ENCODE peak calls at places on chromosome 12, in nine cellular contexts. One of them, this sample, is unnamed.

GRCh38 chr12:61713121-61713520 is 547.1 kb upstream of the USP15 start:
- DNase-seq in HL-60: no peak
- DNase-seq in K562: no peak
- DNase-seq in brain microvascular endothelial cell: no peak
- DNase-seq in mammary epithelial cell: no peak
- DNase-seq in MM.1S: no peak
- DNase-seq in thoracic aorta: no peak
- DNase-seq in pancreas: no peak
- DNase-seq in right cardiac atrium: no peak
- DNase-seq in this sample: no peak

GRCh38 chr12:66103011-66103913 is 27.3 kb downstream of the LLPH start:
- DNase-seq in thoracic aorta: no peak
- DNase-seq in right cardiac atrium: no peak
- DNase-seq in K562: no peak
- DNase-seq in HL-60: no peak
- DNase-seq in brain microvascular endothelial cell: no peak
- DNase-seq in mammary epithelial cell: no peak
- DNase-seq in MM.1S: no peak
- DNase-seq in pancreas: no peak
- DNase-seq in this sample: no peak

GRCh38 chr12:15830538-15830937 is 41.4 kb upstream of the EPS8 start:
- DNase-seq in K562: no peak
- DNase-seq in pancreas: no peak
- DNase-seq in right cardiac atrium: no peak
- DNase-seq in HL-60: no peak
- DNase-seq in mammary epithelial cell: no peak
- DNase-seq in thoracic aorta: no peak
- DNase-seq in brain microvascular endothelial cell: peak; percentile 85
- DNase-seq in MM.1S: no peak
- DNase-seq in this sample: no peak

GRCh38 chr12:65867428-65867827 is 43.1 kb downstream of the HMGA2 start:
- DNase-seq in MM.1S: no peak
- DNase-seq in brain microvascular endothelial cell: peak; percentile 68
- DNase-seq in mammary epithelial cell: peak; percentile 76
- DNase-seq in right cardiac atrium: no peak
- DNase-seq in pancreas: no peak
- DNase-seq in K562: no peak
- DNase-seq in HL-60: no peak
- DNase-seq in thoracic aorta: no peak
- DNase-seq in this sample: no peak

GRCh38 chr12:26340649-26341048 is 145.3 kb downstream of the SSPN start:
- DNase-seq in HL-60: peak; percentile 84
- DNase-seq in thoracic aorta: no peak
- DNase-seq in K562: no peak
- DNase-seq in MM.1S: no peak
- DNase-seq in mammary epithelial cell: no peak
- DNase-seq in brain microvascular endothelial cell: no peak
- DNase-seq in right cardiac atrium: peak; percentile 43
- DNase-seq in pancreas: no peak
- DNase-seq in this sample: peak; percentile 39

GRCh38 chr12:4271433-4272013 is 2.0 kb upstream of the CCND2 start:
- DNase-seq in brain microvascular endothelial cell: no peak
- DNase-seq in K562: no peak
- DNase-seq in thoracic aorta: no peak
- DNase-seq in MM.1S: peak; percentile 59
- DNase-seq in HL-60: peak; percentile 21
- DNase-seq in pancreas: peak; percentile 75
- DNase-seq in right cardiac atrium: no peak
- DNase-seq in mammary epithelial cell: no peak
- DNase-seq in this sample: no peak

GRCh38 chr12:112252184-112252583 is 126.8 kb downstream of the TRAFD1 start:
- DNase-seq in right cardiac atrium: no peak
- DNase-seq in thoracic aorta: no peak
- DNase-seq in HL-60: no peak
- DNase-seq in mammary epithelial cell: peak; percentile 22
- DNase-seq in MM.1S: no peak
- DNase-seq in K562: no peak
- DNase-seq in pancreas: no peak
- DNase-seq in brain microvascular endothelial cell: peak; percentile 25
- DNase-seq in this sample: no peak

GRCh38 chr12:47281667-47282171 is 202.0 kb upstream of the AMIGO2 start:
- DNase-seq in brain microvascular endothelial cell: peak; percentile 70
- DNase-seq in mammary epithelial cell: peak; percentile 71
- DNase-seq in HL-60: no peak
- DNase-seq in K562: peak; percentile 72
- DNase-seq in right cardiac atrium: peak; percentile 52
- DNase-seq in pancreas: no peak
- DNase-seq in MM.1S: no peak
- DNase-seq in thoracic aorta: no peak
- DNase-seq in this sample: no peak

GRCh38 chr12:92362785-92363184 is 217.1 kb upstream of the BTG1 start:
- DNase-seq in brain microvascular endothelial cell: no peak
- DNase-seq in HL-60: no peak
- DNase-seq in thoracic aorta: no peak
- DNase-seq in pancreas: no peak
- DNase-seq in mammary epithelial cell: no peak
- DNase-seq in K562: no peak
- DNase-seq in right cardiac atrium: no peak
- DNase-seq in MM.1S: peak; percentile 89
- DNase-seq in this sample: peak; percentile 70

GRCh38 chr12:92363295-92364146 is 217.9 kb upstream of the BTG1 start:
- DNase-seq in right cardiac atrium: peak; percentile 77
- DNase-seq in brain microvascular endothelial cell: peak; percentile 7
- DNase-seq in thoracic aorta: no peak
- DNase-seq in MM.1S: peak; percentile 94
- DNase-seq in mammary epithelial cell: no peak
- DNase-seq in pancreas: no peak
- DNase-seq in HL-60: no peak
- DNase-seq in K562: peak; percentile 62
- DNase-seq in this sample: peak; percentile 98

GRCh38 chr12:92360543-92360942 is 214.9 kb upstream of the BTG1 start:
- DNase-seq in MM.1S: peak; percentile 55
- DNase-seq in pancreas: no peak
- DNase-seq in mammary epithelial cell: peak; percentile 17
- DNase-seq in thoracic aorta: no peak
- DNase-seq in right cardiac atrium: no peak
- DNase-seq in HL-60: no peak
- DNase-seq in K562: no peak
- DNase-seq in brain microvascular endothelial cell: no peak
- DNase-seq in this sample: peak; percentile 72

GRCh38 chr12:92365333-92365732 is 219.7 kb upstream of the BTG1 start:
- DNase-seq in HL-60: no peak
- DNase-seq in MM.1S: peak; percentile 89
- DNase-seq in thoracic aorta: no peak
- DNase-seq in right cardiac atrium: no peak
- DNase-seq in pancreas: no peak
- DNase-seq in mammary epithelial cell: no peak
- DNase-seq in brain microvascular endothelial cell: no peak
- DNase-seq in K562: no peak
- DNase-seq in this sample: no peak

GRCh38 chr12:92362109-92362508 is 216.5 kb upstream of the BTG1 start:
- DNase-seq in K562: no peak
- DNase-seq in HL-60: no peak
- DNase-seq in brain microvascular endothelial cell: no peak
- DNase-seq in MM.1S: peak; percentile 15
- DNase-seq in pancreas: no peak
- DNase-seq in thoracic aorta: no peak
- DNase-seq in mammary epithelial cell: no peak
- DNase-seq in right cardiac atrium: no peak
- DNase-seq in this sample: no peak
- H3K4me3 ChIP-seq in K562: no peak overlapping the region
- H3K4me3 ChIP-seq in HL-60: no peak overlapping the region
- H3K4me3 ChIP-seq in brain microvascular endothelial cell: no peak overlapping the region
- H3K4me3 ChIP-seq in MM.1S: peak overlapping the region; percentile 66
- H3K4me3 ChIP-seq in pancreas: no peak overlapping the region
- H3K4me3 ChIP-seq in thoracic aorta: no peak overlapping the region
- H3K4me3 ChIP-seq in mammary epithelial cell: no peak overlapping the region
- H3K4me3 ChIP-seq in right cardiac atrium: no peak overlapping the region
- H3K4me3 ChIP-seq in this sample: no peak overlapping the region

GRCh38 chr12:40107803-40108620 is 2.1 kb upstream of the SLC2A13 start:
- DNase-seq in mammary epithelial cell: peak; percentile 28
- DNase-seq in MM.1S: no peak
- DNase-seq in HL-60: no peak
- DNase-seq in thoracic aorta: no peak
- DNase-seq in pancreas: no peak
- DNase-seq in K562: no peak
- DNase-seq in brain microvascular endothelial cell: no peak
- DNase-seq in right cardiac atrium: peak; percentile 50
- DNase-seq in this sample: no peak

GRCh38 chr12:40105515-40106201 is at the start of gene SLC2A13:
- DNase-seq in brain microvascular endothelial cell: peak; percentile 24
- DNase-seq in K562: peak; percentile 83
- DNase-seq in HL-60: peak; percentile 60
- DNase-seq in mammary epithelial cell: peak; percentile 68
- DNase-seq in right cardiac atrium: peak; percentile 93
- DNase-seq in pancreas: peak; percentile 93
- DNase-seq in thoracic aorta: no peak
- DNase-seq in MM.1S: peak; percentile 83
- DNase-seq in this sample: peak; percentile 54

GRCh38 chr12:40106655-40107054 is 774 bp upstream of the SLC2A13 start:
- DNase-seq in mammary epithelial cell: no peak
- DNase-seq in right cardiac atrium: no peak
- DNase-seq in MM.1S: no peak
- DNase-seq in K562: no peak
- DNase-seq in thoracic aorta: no peak
- DNase-seq in pancreas: no peak
- DNase-seq in brain microvascular endothelial cell: no peak
- DNase-seq in HL-60: no peak
- DNase-seq in this sample: no peak

GRCh38 chr12:40106202-40106533 is 287 bp upstream of the SLC2A13 start:
- DNase-seq in K562: no peak
- DNase-seq in HL-60: no peak
- DNase-seq in right cardiac atrium: no peak
- DNase-seq in mammary epithelial cell: no peak
- DNase-seq in thoracic aorta: peak; percentile 19
- DNase-seq in MM.1S: no peak
- DNase-seq in pancreas: no peak
- DNase-seq in brain microvascular endothelial cell: no peak
- DNase-seq in this sample: no peak

DNA sequence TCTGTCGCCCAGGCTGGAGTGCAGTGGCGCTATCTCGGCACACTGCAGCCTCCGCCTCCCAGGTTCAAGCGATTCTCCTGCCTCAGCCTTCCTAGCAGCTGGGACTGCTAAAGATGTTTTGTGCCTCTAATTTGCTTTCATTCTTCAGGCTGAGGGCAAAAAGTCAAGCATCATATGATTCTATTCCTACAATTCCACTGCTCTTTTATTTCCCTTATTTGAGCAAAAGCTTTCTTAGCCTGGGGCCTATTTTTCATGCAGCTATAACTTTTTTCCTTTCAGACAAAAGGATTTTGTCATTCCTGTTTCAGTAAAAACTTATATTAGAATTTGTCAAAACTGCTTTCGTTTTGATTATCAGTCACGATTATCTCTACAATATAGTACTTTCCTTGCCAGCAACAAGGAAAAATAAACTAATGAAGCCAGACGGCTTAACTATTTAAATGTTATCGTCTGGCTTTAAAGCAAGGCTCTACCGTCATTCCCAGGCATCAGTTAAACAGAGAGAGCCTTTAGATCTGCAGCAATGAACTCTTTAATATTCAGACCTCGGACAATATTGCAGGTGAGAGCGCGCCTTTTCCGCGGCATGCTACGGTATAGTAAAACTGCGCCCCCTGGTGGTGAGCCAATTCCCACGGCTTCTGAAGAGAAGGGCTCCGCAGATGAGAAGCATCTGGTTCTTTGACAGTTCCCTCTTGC is 1.4 kb upstream of the SLC2A13 start:
- DNase-seq in MM.1S: peak; percentile 92
- DNase-seq in HL-60: peak; percentile 79
- DNase-seq in mammary epithelial cell: peak; percentile 67
- DNase-seq in brain microvascular endothelial cell: peak; percentile 79
- DNase-seq in right cardiac atrium: peak; percentile 98
- DNase-seq in pancreas: peak; percentile 98
- DNase-seq in K562: peak; percentile 88
- DNase-seq in thoracic aorta: peak; percentile 84
- DNase-seq in this sample: peak; percentile 69
- H3K4me3 ChIP-seq in MM.1S: peak overlapping the region; percentile 83
- H3K4me3 ChIP-seq in HL-60: peak overlapping the region; percentile 22
- H3K4me3 ChIP-seq in mammary epithelial cell: peak overlapping the region; percentile 88
- H3K4me3 ChIP-seq in brain microvascular endothelial cell: peak overlapping the region; percentile 51
- H3K4me3 ChIP-seq in right cardiac atrium: peak overlapping the region; percentile 50
- H3K4me3 ChIP-seq in pancreas: no peak overlapping the region
- H3K4me3 ChIP-seq in K562: no peak overlapping the region
- H3K4me3 ChIP-seq in thoracic aorta: peak overlapping the region; percentile 92
- H3K4me3 ChIP-seq in this sample: peak overlapping the region; percentile 8

GRCh38 chr12:11654338-11654737 is 4.9 kb downstream of the ETV6 start:
- DNase-seq in thoracic aorta: no peak
- DNase-seq in brain microvascular endothelial cell: no peak
- DNase-seq in K562: no peak
- DNase-seq in mammary epithelial cell: no peak
- DNase-seq in pancreas: no peak
- DNase-seq in right cardiac atrium: no peak
- DNase-seq in MM.1S: no peak
- DNase-seq in HL-60: peak; percentile 37
- DNase-seq in this sample: no peak

GRCh38 chr12:11653215-11653753 is 3.8 kb downstream of the ETV6 start:
- DNase-seq in thoracic aorta: no peak
- DNase-seq in K562: peak; percentile 12
- DNase-seq in HL-60: peak; percentile 85
- DNase-seq in pancreas: no peak
- DNase-seq in right cardiac atrium: no peak
- DNase-seq in brain microvascular endothelial cell: no peak
- DNase-seq in mammary epithelial cell: peak; percentile 23
- DNase-seq in MM.1S: no peak
- DNase-seq in this sample: no peak

GRCh38 chr12:11658796-11659195 is 9.3 kb downstream of the ETV6 start:
- DNase-seq in K562: no peak
- DNase-seq in thoracic aorta: no peak
- DNase-seq in right cardiac atrium: no peak
- DNase-seq in brain microvascular endothelial cell: peak; percentile 47
- DNase-seq in pancreas: no peak
- DNase-seq in mammary epithelial cell: peak; percentile 67
- DNase-seq in MM.1S: no peak
- DNase-seq in HL-60: no peak
- DNase-seq in this sample: no peak

GRCh38 chr12:11657511-11657910 is 8.0 kb downstream of the ETV6 start:
- DNase-seq in thoracic aorta: no peak
- DNase-seq in brain microvascular endothelial cell: no peak
- DNase-seq in K562: no peak
- DNase-seq in mammary epithelial cell: no peak
- DNase-seq in right cardiac atrium: no peak
- DNase-seq in pancreas: no peak
- DNase-seq in MM.1S: no peak
- DNase-seq in HL-60: no peak
- DNase-seq in this sample: no peak

DNA sequence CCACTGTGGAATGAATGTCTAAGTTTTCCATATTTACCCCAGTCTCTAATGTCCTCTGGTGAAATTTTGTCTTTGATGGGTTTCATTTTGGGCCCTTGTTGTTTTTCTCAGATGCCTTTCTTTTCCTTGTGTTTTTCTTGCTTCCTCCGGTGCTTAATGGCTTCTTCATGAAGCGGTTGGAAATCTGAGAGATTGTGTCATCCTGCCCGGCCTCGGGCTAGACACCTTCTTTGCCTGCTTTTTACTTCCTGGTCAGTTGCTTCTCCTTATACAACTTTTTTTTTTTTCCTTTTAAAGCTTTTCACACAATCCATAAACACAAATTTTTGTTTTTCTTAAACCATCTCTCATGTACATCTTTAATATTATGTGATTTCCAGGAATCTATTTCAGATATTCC is 7.1 kb downstream of the ETV6 start:
- DNase-seq in pancreas: no peak
- DNase-seq in right cardiac atrium: no peak
- DNase-seq in thoracic aorta: no peak
- DNase-seq in HL-60: peak; percentile 62
- DNase-seq in K562: no peak
- DNase-seq in mammary epithelial cell: peak; percentile 51
- DNase-seq in MM.1S: no peak
- DNase-seq in brain microvascular endothelial cell: no peak
- DNase-seq in this sample: no peak
- H3K4me3 ChIP-seq in pancreas: no peak overlapping the region
- H3K4me3 ChIP-seq in right cardiac atrium: no peak overlapping the region
- H3K4me3 ChIP-seq in thoracic aorta: no peak overlapping the region
- H3K4me3 ChIP-seq in HL-60: no peak overlapping the region
- H3K4me3 ChIP-seq in K562: no peak overlapping the region
- H3K4me3 ChIP-seq in mammary epithelial cell: no peak overlapping the region
- H3K4me3 ChIP-seq in MM.1S: no peak overlapping the region
- H3K4me3 ChIP-seq in brain microvascular endothelial cell: no peak overlapping the region
- H3K4me3 ChIP-seq in this sample: no peak overlapping the region

GRCh38 chr12:30823140-30823669 is 68.5 kb upstream of the CAPRIN2 start:
- DNase-seq in mammary epithelial cell: no peak
- DNase-seq in brain microvascular endothelial cell: peak; percentile 5
- DNase-seq in thoracic aorta: no peak
- DNase-seq in right cardiac atrium: peak; percentile 76
- DNase-seq in pancreas: peak; percentile 74
- DNase-seq in HL-60: peak; percentile 13
- DNase-seq in MM.1S: no peak
- DNase-seq in K562: no peak
- DNase-seq in this sample: no peak
- H3K4me3 ChIP-seq in mammary epithelial cell: no peak overlapping the region
- H3K4me3 ChIP-seq in brain microvascular endothelial cell: peak overlapping the region; percentile 52
- H3K4me3 ChIP-seq in thoracic aorta: peak overlapping the region; percentile 80
- H3K4me3 ChIP-seq in right cardiac atrium: peak overlapping the region; percentile 51
- H3K4me3 ChIP-seq in pancreas: peak overlapping the region; percentile 15
- H3K4me3 ChIP-seq in HL-60: no peak overlapping the region
- H3K4me3 ChIP-seq in MM.1S: no peak overlapping the region
- H3K4me3 ChIP-seq in K562: no peak overlapping the region
- H3K4me3 ChIP-seq in this sample: no peak overlapping the region